ENCODE peak calls at places on chromosomes 12 and 14, in five cellular contexts. C is hippocampal formation, O is neural progenitor cell, P is kidney tubule cell, R is iris pigment epithelial cell. Z is an unnamed sample.
A peak's percentile ranks its signal among the peaks of the same experiment; 100 is the strongest.

GRCh38 chr14:90720832-90721231 is 95.4 kb downstream of the TTC7B start:
- DNase-seq in C (no peak), O (no peak), P (no peak), R (no peak), Z (no peak)

GRCh38 chr14:31930493-31931225 is 146.4 kb upstream of the ARHGAP5 start:
- DNase-seq in C (no peak), O (no peak), P (peak; percentile 95), R (peak; percentile 53), Z (no peak)

GRCh38 chr14:93081875-93082570 is 33.7 kb downstream of the ITPK1 start:
- DNase-seq in C (no peak), O (no peak), P (no peak), R (no peak), Z (no peak)

GRCh38 chr12:75526655-75527511 is 15.5 kb upstream of the KRR1 start:
- DNase-seq in C (peak; percentile 60), O (peak; percentile 55), P (peak; percentile 60), R (peak; percentile 66), Z (peak; percentile 24)

GRCh38 chr12:116861331-116861730 is 19.9 kb downstream of the HRK start:
- DNase-seq in C (peak; percentile 44), O (peak; percentile 34), P (peak; percentile 45), R (peak; percentile 63), Z (no peak)

GRCh38 chr12:75784591-75784990 is 247.0 kb downstream of the PHLDA1 start:
- DNase-seq in C (no peak), O (no peak), P (peak; percentile 25), R (no peak), Z (no peak)

GRCh38 chr12:91854725-91855124 is 290.9 kb downstream of the BTG1 start:
- DNase-seq in C (no peak), O (no peak), P (no peak), R (peak; percentile 77), Z (no peak)

GRCh38 chr12:57603758-57604453 is 718 bp upstream of the DTX3 start:
- DNase-seq in C (peak; percentile 45), O (no peak), P (peak; percentile 25), R (peak; percentile 66), Z (no peak)

GRCh38 chr12:32776258-32776657 is 20.6 kb upstream of the YARS2 start:
- DNase-seq in C (no peak), O (no peak), P (no peak), R (no peak), Z (no peak)

GRCh38 chr14:75558440-75558839 is 20.0 kb upstream of the FLVCR2 start:
- DNase-seq in C (no peak), O (no peak), P (no peak), R (no peak), Z (no peak)

GRCh38 chr12:30748150-30748549 is 6.6 kb downstream of the CAPRIN2 start:
- DNase-seq in C (no peak), O (no peak), P (no peak), R (peak; percentile 4), Z (no peak)

GRCh38 chr12:30874455-30875313 is 51.9 kb upstream of the TSPAN11 start:
- DNase-seq in C (no peak), O (peak; percentile 17), P (peak; percentile 54), R (no peak), Z (no peak)

GRCh38 chr12:77830502-77830901 is at the start of gene NAV3:
- DNase-seq in C (no peak), O (no peak), P (no peak), R (no peak), Z (no peak)

GRCh38 chr14:104376202-104377140 is 203.1 kb upstream of the C14orf180 start:
- DNase-seq in C (no peak), O (no peak), P (no peak), R (no peak), Z (no peak)

GRCh38 chr12:77433799-77434198 is 368.4 kb upstream of the E2F7 start:
- DNase-seq in C (no peak), O (no peak), P (no peak), R (peak; percentile 3), Z (no peak)

GRCh38 chr14:69666698-69667211 is 55.4 kb downstream of the SUSD6 start:
- DNase-seq in C (no peak), O (no peak), P (no peak), R (no peak), Z (no peak)

GRCh38 chr12:93729934-93730333 is 52.8 kb downstream of the CRADD start:
- DNase-seq in C (no peak), O (no peak), P (no peak), R (no peak), Z (no peak)

GRCh38 chr14:93970967-93971634 is 5.3 kb downstream of the ASB2 start:
- DNase-seq in C (no peak), O (no peak), P (peak; percentile 23), R (no peak), Z (no peak)